ENCODE peak calls at places on chromosomes 11 and 22, in ten cellular contexts. I is cardiac muscle cell, Q is BE2C, O is AG10803, E is left lung, D is mesothelial cell of epicardium, N is fibroblast of villous mesenchyme, B is neural progenitor cell, X is left ventricle myocardium inferior, M is Calu3. W is an unnamed sample.

GRCh38 chr11:73306977-73307322 is 1.1 kb upstream of the ARHGEF17 start:
- DNase-seq in I (no peak), O (no peak), D (no peak), X (no peak), B (no peak), E (peak), Q (no peak), N (no peak), M (no peak), W (no peak)

GRCh38 chr22:49972163-49973017 is 11.8 kb downstream of the PIM3 start:
- DNase-seq in E (peak), M (no peak), D (peak), B (no peak), I (no peak), N (no peak), O (no peak), Q (peak), X (peak), W (no peak)

GRCh38 chr11:128502736-128503135 is 84.6 kb downstream of the ETS1 start:
- DNase-seq in E (no peak), X (no peak), O (peak), M (peak), I (peak), B (no peak), Q (no peak), D (no peak), N (peak), W (no peak)

GRCh38 chr11:88537613-88538012 is 200.1 kb upstream of the CTSC start:
- DNase-seq in D (no peak), N (no peak), B (no peak), X (no peak), E (no peak), I (no peak), M (no peak), O (no peak), Q (no peak), W (no peak)

GRCh38 chr11:129291556-129291955 is 84.1 kb upstream of the BARX2 start:
- DNase-seq in Q (no peak), E (no peak), X (no peak), N (no peak), M (no peak), B (peak), O (no peak), D (no peak), I (no peak), W (no peak)

GRCh38 chr11:11179239-11179638 is 173.8 kb downstream of the CSNK2A3 start:
- DNase-seq in O (peak), N (peak), X (no peak), I (peak), Q (no peak), B (no peak), E (no peak), D (no peak), M (peak), W (no peak)

GRCh38 chr11:65185166-65185565 is 3.4 kb downstream of the CAPN1 start:
- DNase-seq in I (no peak), D (no peak), O (no peak), N (no peak), Q (no peak), B (no peak), M (no peak), X (no peak), E (no peak), W (no peak)

GRCh38 chr22:44933829-44934735 is 75.7 kb downstream of the PHF21B start:
- DNase-seq in I (no peak), O (no peak), Q (no peak), E (peak), B (no peak), M (no peak), D (no peak), N (no peak), X (peak), W (peak)

GRCh38 chr11:8775341-8776133 is 92.9 kb downstream of the RPL27A start:
- DNase-seq in Q (no peak), N (no peak), X (no peak), I (no peak), B (no peak), M (no peak), E (no peak), D (no peak), O (peak), W (no peak)

GRCh38 chr11:88035271-88035670 is 140.0 kb downstream of the RAB38 start:
- DNase-seq in X (no peak), O (no peak), E (no peak), Q (no peak), N (no peak), M (no peak), B (no peak), D (no peak), I (no peak), W (no peak)

GRCh38 chr11:18304745-18305144 is 17.2 kb downstream of the HPS5 start:
- DNase-seq in E (no peak), M (no peak), O (no peak), B (no peak), Q (no peak), D (no peak), I (no peak), X (no peak), N (no peak), W (no peak)

GRCh38 chr11:6657346-6657745 is 1.7 kb upstream of the DCHS1 start:
- DNase-seq in O (no peak), B (no peak), Q (no peak), E (no peak), I (no peak), X (no peak), N (no peak), M (no peak), D (no peak), W (no peak)

GRCh38 chr11:69418576-69419296 is 62.7 kb upstream of the LINC01488 start:
- DNase-seq in N (no peak), D (no peak), O (no peak), Q (no peak), B (no peak), I (no peak), E (no peak), X (no peak), M (no peak), W (no peak)

GRCh38 chr11:1310772-1311468 is 1.5 kb upstream of the TOLLIP start:
- DNase-seq in Q (no peak), X (no peak), E (no peak), D (no peak), O (no peak), M (peak), N (no peak), B (no peak), I (no peak), W (peak)

GRCh38 chr11:47616726-47617416 is 22.7 kb upstream of the C1QTNF4 start:
- DNase-seq in E (no peak), O (peak), Q (peak), I (peak), N (peak), M (peak), D (no peak), X (no peak), B (peak), W (peak)

DNA sequence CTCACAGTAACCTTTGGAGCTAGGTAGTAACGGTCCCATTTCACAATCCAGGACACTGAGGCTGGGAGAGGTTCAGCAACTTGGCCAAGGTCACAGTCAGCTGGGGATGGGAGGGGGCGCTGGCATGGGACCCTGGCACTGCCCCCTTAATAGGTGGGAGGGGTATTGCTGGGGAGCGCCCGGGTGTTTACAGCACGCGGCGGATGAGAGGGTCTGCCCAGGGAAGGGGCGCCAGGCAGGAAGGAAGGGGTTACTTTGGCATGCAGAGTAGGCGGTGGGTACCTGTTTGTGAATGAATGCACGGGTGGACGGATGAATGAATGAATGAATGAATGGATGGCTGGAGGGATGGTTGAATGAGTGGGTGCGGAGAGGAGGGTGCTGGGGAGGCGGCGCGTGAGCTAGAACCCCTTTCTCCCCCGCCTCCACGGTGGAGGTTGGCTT is 628 bp upstream of the FLRT1 start:
- DNase-seq in O (no peak), D (no peak), E (no peak), I (no peak), B (no peak), Q (no peak), N (no peak), X (no peak), M (no peak), W (no peak)
- TF ChIP-seq CTCF in O (no peak), D (no peak), E (no peak), I (no peak), B (no peak), Q (no peak), N (no peak), X (no peak), M (no peak), W (no peak)

DNA sequence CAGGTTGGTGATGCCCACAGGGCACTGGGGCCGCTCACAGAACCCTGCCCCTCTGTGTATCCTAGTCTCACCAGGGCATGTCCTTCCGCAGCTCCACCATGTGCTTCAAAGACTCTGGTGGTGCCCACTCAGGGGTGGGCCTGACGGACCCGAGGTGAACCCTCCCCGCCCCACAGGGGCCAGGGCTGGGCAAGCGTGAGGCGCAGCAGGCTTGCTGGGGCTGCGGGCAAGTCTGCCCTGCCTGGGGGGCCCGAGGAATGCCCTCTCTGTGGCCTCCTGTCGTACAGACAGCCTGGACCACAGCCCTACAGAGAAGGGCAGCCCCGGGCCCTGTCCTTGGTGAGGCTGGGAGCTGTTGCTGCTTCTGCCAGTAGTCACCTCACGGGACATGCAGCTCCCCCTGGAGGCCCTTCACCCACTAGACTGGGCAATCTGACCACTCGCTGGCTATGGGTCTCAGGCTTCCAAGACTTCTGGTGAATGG is 40.2 kb downstream of the TBX1 start:
- DNase-seq in D (no peak), O (peak), B (peak), M (peak), X (no peak), Q (peak), E (peak), I (peak), N (peak), W (peak)
- TF ChIP-seq CTCF in D (no peak), O (peak), B (peak), M (no peak), X (peak), Q (peak), E (no peak), I (peak), N (peak), W (peak)

DNA sequence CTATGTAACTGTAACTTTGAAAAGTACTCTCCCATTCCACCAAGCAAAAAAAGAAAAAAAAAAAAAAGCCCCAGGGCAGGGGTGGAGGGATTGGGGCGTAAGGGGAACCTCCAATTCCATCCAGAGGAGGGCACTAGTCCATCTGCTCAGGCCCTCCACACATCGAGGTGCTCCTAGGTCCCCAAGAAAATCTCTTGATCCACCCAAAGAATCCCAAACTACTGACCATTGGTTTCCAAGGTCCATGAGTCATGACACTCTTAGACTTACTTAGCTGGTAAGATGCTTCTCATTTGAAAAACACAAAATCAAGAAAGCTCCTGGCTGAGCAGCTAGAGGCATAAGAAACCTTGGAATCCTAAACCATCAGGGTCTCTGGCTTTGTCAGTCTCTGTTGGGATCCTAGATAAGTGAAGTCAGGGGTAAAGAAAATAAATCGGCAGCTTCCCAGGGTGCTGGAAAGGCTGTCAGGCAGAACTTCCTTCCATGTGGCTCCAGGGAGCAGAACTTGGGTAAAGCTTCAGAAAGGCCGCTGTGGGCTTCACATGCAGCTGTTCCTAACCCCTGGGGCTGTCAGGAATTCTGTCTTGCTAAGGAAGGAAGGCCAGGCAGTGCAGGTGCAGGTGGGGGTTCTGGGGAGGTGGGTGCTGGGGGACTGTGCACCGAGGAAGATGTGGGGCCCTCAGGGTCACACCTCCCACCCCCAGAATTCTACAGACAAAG is 49.4 kb upstream of the ADA2 start:
- DNase-seq in X (no peak), M (no peak), I (no peak), E (no peak), B (peak), D (no peak), Q (no peak), O (no peak), N (no peak), W (no peak)
- TF ChIP-seq CTCF in X (peak), M (no peak), I (peak), E (no peak), B (peak), D (no peak), Q (peak), O (no peak), N (no peak), W (peak)

GRCh38 chr11:46477136-46477535 is 85.6 kb upstream of the CHRM4 start:
- DNase-seq in N (no peak), M (no peak), B (no peak), Q (no peak), X (no peak), O (no peak), I (no peak), D (no peak), E (no peak), W (no peak)
- TF ChIP-seq CTCF in N (no peak), M (no peak), B (no peak), Q (no peak), X (no peak), O (no peak), I (no peak), D (no peak), E (no peak), W (no peak)

GRCh38 chr11:122101625-122102291 is 14.3 kb downstream of the BLID start:
- DNase-seq in X (peak), E (no peak), O (peak), D (no peak), B (peak), Q (peak), N (peak), M (no peak), I (peak), W (no peak)
- TF ChIP-seq CTCF in X (peak), E (peak), O (peak), D (no peak), B (peak), Q (peak), N (peak), M (no peak), I (peak), W (no peak)

GRCh38 chr11:45848654-45849081 is 1.4 kb downstream of the CRY2 start:
- DNase-seq in B (no peak), O (no peak), X (no peak), I (no peak), Q (no peak), E (no peak), N (no peak), M (no peak), D (no peak), W (no peak)
- TF ChIP-seq CTCF in B (no peak), O (peak), X (no peak), I (no peak), Q (no peak), E (no peak), N (no peak), M (no peak), D (no peak), W (no peak)

W was measured in NB4.